ENCODE peak calls at places on chromosomes 3 and 15, in six cellular contexts. Q is thoracic aorta, J is fibroblast of pulmonary artery, G is cardiac muscle cell, P is heart right ventricle, H is mammary epithelial cell. A is an unnamed sample.

GRCh38 chr15:31250033-31250432 is 76.6 kb upstream of the KLF13 start:
- DNase-seq in Q (no peak), P (no peak), J (no peak), H (no peak), G (no peak), A (no peak)

GRCh38 chr3:156735471-156735870 is 61.1 kb downstream of the TIPARP start:
- DNase-seq in H (no peak), J (no peak), Q (no peak), P (no peak), G (no peak), A (no peak)

GRCh38 chr15:43246261-43246764 is 20.4 kb downstream of the TGM5 start:
- DNase-seq in P (no peak), J (no peak), H (no peak), Q (no peak), G (no peak), A (no peak)

GRCh38 chr3:33829720-33830119 is 31.3 kb downstream of the PDCD6IP start:
- DNase-seq in P (no peak), H (no peak), J (no peak), Q (no peak), G (no peak), A (no peak)

GRCh38 chr3:169060037-169060436 is 603.5 kb downstream of the MECOM start:
- DNase-seq in H (no peak), Q (no peak), J (peak), G (no peak), P (no peak), A (peak)

GRCh38 chr3:8282541-8283165 is 219.0 kb upstream of the LMCD1 start:
- DNase-seq in G (no peak), P (no peak), Q (no peak), J (no peak), H (no peak), A (peak)

GRCh38 chr15:92449476-92449875 is 55.8 kb downstream of the ST8SIA2 start:
- DNase-seq in H (peak), J (no peak), G (no peak), Q (no peak), P (no peak), A (no peak)

GRCh38 chr3:181105636-181106035 is 116.1 kb upstream of the DNAJC19 start:
- DNase-seq in H (no peak), Q (no peak), P (no peak), G (no peak), J (no peak), A (no peak)

GRCh38 chr3:62289922-62290321 is 83.4 kb downstream of the FEZF2 start:
- DNase-seq in P (no peak), Q (no peak), J (no peak), H (no peak), G (no peak), A (no peak)

GRCh38 chr3:23856286-23856685 is 50.5 kb downstream of the UBE2E1 start:
- DNase-seq in J (no peak), H (no peak), G (no peak), Q (no peak), P (no peak), A (no peak)

GRCh38 chr15:73558529-73558928 is 74.7 kb downstream of the NPTN start:
- DNase-seq in Q (no peak), G (no peak), J (no peak), P (no peak), H (no peak), A (no peak)

GRCh38 chr15:69090197-69090948 is 70.1 kb upstream of the GLCE start:
- DNase-seq in P (no peak), Q (no peak), G (no peak), H (peak), J (peak), A (peak)

GRCh38 chr3:84891851-84892250 is 66.9 kb upstream of the CADM2 start:
- DNase-seq in J (no peak), Q (no peak), G (no peak), P (no peak), H (no peak), A (no peak)

GRCh38 chr3:172766241-172766640 is 15.7 kb downstream of the ECT2 start:
- DNase-seq in Q (no peak), H (no peak), P (no peak), J (no peak), G (no peak), A (no peak)

GRCh38 chr3:10419637-10420232 is 85.7 kb downstream of the ATP2B2 start:
- DNase-seq in J (no peak), P (no peak), G (no peak), Q (no peak), H (no peak), A (no peak)

GRCh38 chr3:184513276-184514150 is 48.1 kb upstream of the EPHB3 start:
- DNase-seq in Q (peak), P (peak), J (peak), G (peak), H (peak), A (peak)
- TF ChIP-seq CTCF in Q (peak), P (peak), J (peak), G (peak), H (peak), A (peak)

DNA sequence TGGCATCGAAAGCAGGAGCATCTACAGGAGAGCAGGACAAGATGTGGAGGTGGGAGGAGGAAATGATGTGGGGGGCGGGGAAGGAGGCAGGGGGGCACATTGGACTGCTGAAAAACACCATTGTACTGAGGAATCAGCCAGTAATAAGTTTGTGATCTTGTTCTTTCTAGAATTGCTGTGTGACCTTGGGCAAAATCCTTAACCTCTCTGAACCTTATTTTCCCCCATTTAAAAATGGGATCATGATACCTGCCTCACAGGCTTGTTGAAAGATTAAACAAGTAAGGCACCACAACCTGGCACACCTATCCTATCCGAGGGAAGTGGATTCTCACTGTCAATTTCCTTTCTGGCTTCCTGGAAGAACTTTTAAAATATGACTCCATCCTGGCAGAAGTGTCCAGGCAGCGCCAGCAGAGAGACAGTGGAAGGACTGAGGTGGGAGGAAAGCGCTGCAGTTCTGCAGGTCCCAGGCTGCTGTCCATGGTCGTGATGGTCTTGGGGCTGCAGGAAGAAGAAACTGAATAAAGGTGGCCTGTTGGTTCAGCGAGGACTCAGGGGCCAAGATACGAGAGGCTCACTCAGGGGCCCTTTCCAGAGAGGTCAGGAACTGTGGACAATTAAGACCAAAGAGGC is 56.8 kb upstream of the ARRDC4 start:
- DNase-seq in J (no peak), P (no peak), H (no peak), Q (no peak), G (peak), A (no peak)
- TF ChIP-seq CTCF in J (no peak), P (no peak), H (no peak), Q (no peak), G (no peak), A (no peak)

GRCh38 chr3:134650431-134651346 is at the start of gene KY:
- DNase-seq in H (peak), G (peak), P (peak), J (peak), Q (no peak), A (no peak)
- TF ChIP-seq CTCF in H (no peak), G (peak), P (peak), J (peak), Q (no peak), A (no peak)

DNA sequence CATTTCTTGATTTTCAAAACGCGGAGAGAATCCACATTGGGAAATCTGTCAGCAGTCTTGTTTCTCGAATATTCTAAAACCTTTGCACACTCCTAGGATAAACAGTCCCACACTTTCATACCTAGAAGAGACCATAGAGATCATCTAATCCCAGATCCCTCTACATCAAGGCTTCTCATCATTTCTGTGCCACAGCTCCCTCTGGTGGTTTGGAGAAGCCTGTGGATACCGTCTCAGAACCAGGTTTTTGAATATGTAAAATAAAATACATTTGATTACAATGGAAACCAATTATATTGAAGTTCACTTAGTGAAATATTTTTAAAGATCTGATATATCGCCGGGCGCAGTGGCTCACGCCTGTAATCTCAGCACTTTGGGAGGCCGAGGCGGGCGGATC is 211.9 kb upstream of the GOLGA6L4 start:
- DNase-seq in G (peak), H (peak), P (peak), J (peak), Q (no peak), A (peak)
- TF ChIP-seq CTCF in G (peak), H (peak), P (peak), J (peak), Q (peak), A (peak)

A was measured in MCF 10A.